ENCODE peak calls at places on chromosomes 1 and 21, in eight cellular contexts. Z is CD8-positive, alpha-beta T cell; A is A549; F is nephron progenitor cell; B is OCI-LY7; T is body of pancreas; K is neural crest cell; C is fibroblast of lung. M is an unnamed sample.

GRCh38 chr1:222911866-222912265 is 97.0 kb downstream of the DISP1 start:
- DNase-seq in T (no peak), C (peak), B (no peak), K (no peak), F (no peak), A (no peak), Z (no peak), M (no peak)

GRCh38 chr1:35298464-35298863 is 30.0 kb downstream of the ZMYM4 start:
- DNase-seq in B (peak), F (peak), C (peak), T (peak), Z (peak), K (no peak), A (peak), M (no peak)

GRCh38 chr1:32981003-32981909 is 16.6 kb upstream of the RNF19B start:
- DNase-seq in Z (peak), K (no peak), T (peak), B (peak), A (peak), F (no peak), C (peak), M (no peak)

GRCh38 chr21:46394819-46395152 is 63.9 kb upstream of the DIP2A start:
- DNase-seq in K (no peak), T (no peak), A (no peak), F (no peak), B (no peak), Z (no peak), C (no peak), M (no peak)

GRCh38 chr21:36576441-36576840 is 96.5 kb upstream of the CLDN14 start:
- DNase-seq in T (no peak), K (no peak), Z (no peak), F (no peak), B (no peak), C (no peak), A (no peak), M (no peak)

GRCh38 chr1:89808429-89809117 is 12.3 kb upstream of the LRRC8D start:
- DNase-seq in C (peak), A (peak), T (no peak), B (no peak), Z (no peak), F (no peak), K (no peak), M (no peak)

GRCh38 chr21:45469273-45470086 is 64.5 kb downstream of the COL18A1 start:
- DNase-seq in F (peak), B (no peak), A (no peak), Z (no peak), K (peak), T (no peak), C (no peak), M (no peak)

GRCh38 chr1:151175036-151175741 is 592 bp downstream of the TMOD4 start:
- DNase-seq in B (no peak), F (no peak), C (no peak), T (no peak), K (no peak), A (no peak), Z (no peak), M (no peak)

GRCh38 chr1:246155923-246156322 is 351.2 kb downstream of the SMYD3 start:
- DNase-seq in Z (no peak), C (peak), F (no peak), B (no peak), A (no peak), T (no peak), K (no peak), M (no peak)

GRCh38 chr1:175933801-175934200 is 190.4 kb upstream of the TNR start:
- DNase-seq in T (no peak), C (no peak), B (no peak), F (no peak), Z (no peak), K (no peak), A (peak), M (no peak)

GRCh38 chr1:227890451-227891222 is 57.1 kb downstream of the WNT9A start:
- DNase-seq in Z (peak), F (no peak), T (no peak), K (no peak), B (no peak), A (no peak), C (no peak), M (no peak)

GRCh38 chr1:155389831-155390230 is 69.1 kb downstream of the RUSC1 start:
- DNase-seq in K (no peak), T (no peak), C (peak), Z (no peak), F (no peak), B (no peak), A (no peak), M (no peak)

GRCh38 chr1:9759939-9760338 is 63.8 kb downstream of the CLSTN1 start:
- DNase-seq in C (no peak), K (no peak), B (no peak), A (no peak), T (no peak), F (no peak), Z (no peak), M (no peak)

GRCh38 chr1:1239247-1239623 is 7.2 kb downstream of the B3GALT6 start:
- DNase-seq in B (no peak), K (no peak), Z (no peak), F (no peak), C (no peak), T (no peak), A (no peak), M (no peak)

GRCh38 chr1:216617081-216617480 is 106.1 kb downstream of the ESRRG start:
- DNase-seq in K (no peak), Z (no peak), A (no peak), B (no peak), T (no peak), F (no peak), C (no peak), M (no peak)

GRCh38 chr1:171668372-171668771 is 15.9 kb upstream of the MYOC start:
- DNase-seq in B (no peak), Z (no peak), C (no peak), T (no peak), A (no peak), K (no peak), F (no peak), M (no peak)

GRCh38 chr21:25956993-25957714 is 213.4 kb downstream of the APP start:
- DNase-seq in C (peak), Z (no peak), B (no peak), T (no peak), A (no peak), K (no peak), F (no peak), M (no peak)

GRCh38 chr1:219938706-219939105 is 10.3 kb upstream of the SLC30A10 start:
- DNase-seq in T (no peak), K (no peak), F (peak), Z (no peak), B (no peak), A (no peak), C (peak), M (no peak)

GRCh38 chr1:30379684-30380624 is 343.4 kb downstream of the MATN1 start:
- DNase-seq in T (peak), F (peak), B (peak), A (peak), C (peak), Z (peak), K (peak), M (peak)

GRCh38 chr21:35801388-35801787 is 258.9 kb downstream of the SETD4 start:
- DNase-seq in K (no peak), F (no peak), A (no peak), Z (no peak), T (no peak), C (no peak), B (peak), M (no peak)

GRCh38 chr1:94096797-94097549 is 24.0 kb downstream of the ABCA4 start:
- DNase-seq in T (no peak), K (no peak), A (no peak), F (no peak), C (peak), B (no peak), Z (no peak), M (no peak)

GRCh38 chr1:111193712-111194480 is 6.5 kb downstream of the DENND2D start:
- DNase-seq in C (no peak), T (no peak), F (no peak), K (no peak), A (no peak), Z (no peak), B (no peak), M (no peak)

GRCh38 chr1:199510314-199510713 is 517.2 kb upstream of the NR5A2 start:
- DNase-seq in C (no peak), A (no peak), T (no peak), B (no peak), F (no peak), Z (no peak), K (no peak), M (no peak)

GRCh38 chr21:20739421-20739820 is 258.8 kb upstream of the NCAM2 start:
- DNase-seq in A (no peak), F (no peak), K (no peak), C (no peak), Z (no peak), T (no peak), B (no peak), M (no peak)

GRCh38 chr1:189312499-189312898 is 1165.2 kb downstream of the BRINP3 start:
- DNase-seq in K (no peak), A (no peak), T (no peak), B (no peak), Z (no peak), C (no peak), F (no peak), M (no peak)

GRCh38 chr1:66931548-66932124 is 6.8 kb downstream of the MIER1 start:
- DNase-seq in K (no peak), C (no peak), B (peak), A (no peak), Z (no peak), F (no peak), T (no peak), M (no peak)

GRCh38 chr1:110337704-110338199 is 1.4 kb upstream of the RBM15 start:
- DNase-seq in T (peak), C (no peak), B (peak), A (peak), F (peak), K (peak), Z (peak), M (no peak)

GRCh38 chr1:247290576-247290975 is 34.7 kb downstream of the VN1R5 start:
- DNase-seq in T (no peak), C (no peak), K (no peak), F (no peak), B (no peak), Z (no peak), A (no peak), M (no peak)

GRCh38 chr1:84669831-84670230 is 20.4 kb downstream of the SSX2IP start:
- DNase-seq in B (no peak), T (no peak), K (no peak), Z (no peak), A (no peak), C (no peak), F (no peak), M (no peak)

GRCh38 chr1:57982852-57983251 is 559.0 kb upstream of the DAB1 start:
- DNase-seq in K (no peak), B (no peak), A (no peak), Z (no peak), C (no peak), T (no peak), F (no peak), M (no peak)

GRCh38 chr1:98325646-98326441 is 335.7 kb upstream of the SNX7 start:
- DNase-seq in F (no peak), A (peak), Z (no peak), T (peak), C (peak), K (no peak), B (no peak), M (no peak)

GRCh38 chr1:209155556-209155955 is 428.0 kb upstream of the CAMK1G start:
- DNase-seq in B (no peak), F (no peak), Z (no peak), A (no peak), T (no peak), K (no peak), C (peak), M (no peak)

GRCh38 chr1:207282049-207282448 is 39.4 kb upstream of the CD55 start:
- DNase-seq in K (no peak), A (no peak), B (no peak), Z (no peak), T (no peak), C (peak), F (no peak), M (no peak)

GRCh38 chr1:5913078-5913845 is 79.0 kb downstream of the NPHP4 start:
- DNase-seq in B (no peak), F (no peak), Z (no peak), A (no peak), C (peak), K (no peak), T (no peak), M (no peak)

GRCh38 chr1:58391056-58391455 is 155.5 kb downstream of the OMA1 start:
- DNase-seq in Z (no peak), A (no peak), K (no peak), T (no peak), F (no peak), C (no peak), B (no peak), M (no peak)

GRCh38 chr1:1971688-1972087 is 31.9 kb downstream of the CFAP74 start:
- DNase-seq in F (no peak), A (no peak), B (no peak), T (no peak), K (no peak), Z (no peak), C (no peak), M (no peak)

DNA sequence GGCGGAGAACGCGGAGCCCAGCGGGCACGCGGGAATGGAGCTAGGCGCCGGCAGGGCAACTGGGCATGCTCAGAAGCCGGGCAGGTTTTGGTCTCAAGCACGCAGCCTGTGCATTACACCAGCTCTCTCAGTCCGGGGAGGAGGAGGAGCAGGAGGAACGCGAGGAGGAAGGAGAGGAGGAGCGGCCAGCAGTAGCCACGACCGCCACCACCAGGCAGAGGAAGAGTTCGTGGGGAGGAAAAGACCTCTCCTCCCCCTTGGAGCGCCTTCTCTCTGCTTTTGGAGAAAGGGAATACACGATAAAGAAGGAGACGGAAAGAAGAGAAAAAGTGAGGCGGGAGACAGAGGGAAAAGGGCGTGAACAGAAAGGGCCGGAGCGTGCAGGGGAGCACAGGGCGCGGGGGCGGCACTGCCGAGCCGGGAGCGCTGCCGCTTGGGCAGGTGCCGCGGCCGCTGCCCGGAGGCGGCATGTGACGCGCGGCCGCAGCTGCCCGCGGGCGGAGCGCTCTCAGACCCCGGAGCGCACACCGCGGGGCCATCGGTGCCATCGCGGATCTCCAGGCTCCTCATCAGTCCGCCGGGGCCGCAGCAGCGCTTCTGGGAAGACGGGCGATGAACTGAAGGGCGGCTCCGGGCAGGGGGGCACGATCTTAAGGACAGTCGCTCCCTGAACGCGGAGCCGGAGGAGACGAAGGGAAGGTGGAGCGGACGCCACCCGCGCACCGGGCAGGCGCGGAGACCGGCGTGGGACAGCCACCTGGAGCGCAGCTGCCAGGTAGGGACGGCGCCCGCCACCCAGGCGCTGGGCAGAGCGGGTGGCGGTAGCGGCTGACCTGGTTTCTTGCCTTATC is at the start of gene CHRM3:
- DNase-seq in B (no peak), A (peak), Z (no peak), K (peak), F (peak), C (peak), T (peak), M (peak)
- TF ChIP-seq CTCF in B (no peak), A (no peak), Z (no peak), K (peak), F (no peak), C (no peak), T (peak), M (no peak)

DNA sequence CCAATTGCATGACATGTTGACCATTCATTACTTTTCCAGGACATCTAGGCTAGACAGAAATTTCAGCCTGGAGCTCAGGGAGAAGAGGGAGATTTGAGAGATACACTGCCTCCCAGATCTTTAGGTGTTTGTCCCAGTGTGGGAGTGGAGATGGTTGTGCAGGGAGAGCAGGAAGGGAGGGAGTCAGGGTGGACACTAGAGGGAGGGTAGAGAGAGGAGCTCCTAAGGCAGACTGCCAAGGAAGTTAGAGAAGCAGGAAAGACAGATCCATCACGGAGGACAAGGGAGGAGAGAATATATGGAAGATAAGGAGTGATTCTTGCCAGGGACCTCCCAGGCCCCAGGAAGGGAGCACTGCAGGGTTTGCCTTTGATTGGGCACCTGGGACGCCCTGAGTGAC is 8.7 kb downstream of the CDCA8 start:
- DNase-seq in Z (no peak), F (no peak), C (no peak), T (no peak), B (no peak), K (no peak), A (no peak), M (no peak)
- TF ChIP-seq CTCF in Z (no peak), F (no peak), C (no peak), T (no peak), B (no peak), K (no peak), A (no peak), M (no peak)

GRCh38 chr21:39097981-39098380 is 85.3 kb downstream of the PSMG1 start:
- DNase-seq in F (no peak), T (no peak), B (no peak), K (no peak), A (no peak), Z (no peak), C (no peak), M (no peak)

GRCh38 chr21:39095681-39096080 is 87.6 kb downstream of the PSMG1 start:
- DNase-seq in Z (no peak), T (no peak), F (no peak), B (no peak), A (no peak), K (no peak), C (no peak), M (no peak)

GRCh38 chr21:39094847-39095525 is 88.3 kb downstream of the PSMG1 start:
- DNase-seq in A (peak), F (no peak), C (peak), T (no peak), Z (no peak), B (no peak), K (no peak), M (no peak)

GRCh38 chr21:39097335-39097861 is 85.9 kb downstream of the PSMG1 start:
- DNase-seq in F (no peak), B (no peak), T (no peak), A (no peak), K (no peak), C (no peak), Z (no peak), M (no peak)

GRCh38 chr21:39096754-39097153 is 86.5 kb downstream of the PSMG1 start:
- DNase-seq in Z (no peak), A (no peak), F (no peak), B (peak), C (no peak), K (no peak), T (no peak), M (no peak)
- TF ChIP-seq CTCF in Z (no peak), A (no peak), F (no peak), B (peak), C (no peak), K (no peak), T (no peak), M (no peak)

GRCh38 chr1:185315364-185316108 is 1.5 kb downstream of the IVNS1ABP start:
- DNase-seq in Z (no peak), C (peak), T (peak), A (no peak), K (no peak), B (peak), F (no peak), M (no peak)

GRCh38 chr1:185318431-185319151 is 1.5 kb upstream of the IVNS1ABP start:
- DNase-seq in T (no peak), F (no peak), B (no peak), K (no peak), Z (no peak), C (no peak), A (no peak), M (no peak)

GRCh38 chr1:185317886-185318310 is 855 bp upstream of the IVNS1ABP start:
- DNase-seq in B (peak), T (peak), A (peak), K (no peak), F (no peak), C (peak), Z (peak), M (no peak)

GRCh38 chr1:185316163-185317033 is 645 bp downstream of the IVNS1ABP start:
- DNase-seq in B (peak), A (peak), F (peak), C (peak), T (peak), K (peak), Z (peak), M (peak)

GRCh38 chr1:185317034-185317885 is at the start of gene IVNS1ABP:
- DNase-seq in T (peak), A (peak), Z (peak), C (peak), B (peak), K (peak), F (peak), M (peak)
- TF ChIP-seq CTCF in T (peak), A (peak), Z (no peak), C (no peak), B (peak), K (peak), F (no peak), M (no peak)

GRCh38 chr1:19035356-19036048 is 79.0 kb upstream of the IFFO2 start:
- DNase-seq in T (no peak), F (no peak), K (no peak), C (no peak), B (peak), A (no peak), Z (no peak), M (no peak)

GRCh38 chr1:19032701-19033515 is 76.4 kb upstream of the IFFO2 start:
- DNase-seq in C (no peak), Z (no peak), F (no peak), K (no peak), T (no peak), B (no peak), A (no peak), M (no peak)

GRCh38 chr1:19033516-19033840 is 77.0 kb upstream of the IFFO2 start:
- DNase-seq in B (no peak), C (peak), T (no peak), A (no peak), F (no peak), K (no peak), Z (no peak), M (no peak)

GRCh38 chr1:19034721-19035120 is 78.2 kb upstream of the IFFO2 start:
- DNase-seq in K (no peak), C (no peak), Z (no peak), B (no peak), F (no peak), T (no peak), A (no peak), M (no peak)

DNA sequence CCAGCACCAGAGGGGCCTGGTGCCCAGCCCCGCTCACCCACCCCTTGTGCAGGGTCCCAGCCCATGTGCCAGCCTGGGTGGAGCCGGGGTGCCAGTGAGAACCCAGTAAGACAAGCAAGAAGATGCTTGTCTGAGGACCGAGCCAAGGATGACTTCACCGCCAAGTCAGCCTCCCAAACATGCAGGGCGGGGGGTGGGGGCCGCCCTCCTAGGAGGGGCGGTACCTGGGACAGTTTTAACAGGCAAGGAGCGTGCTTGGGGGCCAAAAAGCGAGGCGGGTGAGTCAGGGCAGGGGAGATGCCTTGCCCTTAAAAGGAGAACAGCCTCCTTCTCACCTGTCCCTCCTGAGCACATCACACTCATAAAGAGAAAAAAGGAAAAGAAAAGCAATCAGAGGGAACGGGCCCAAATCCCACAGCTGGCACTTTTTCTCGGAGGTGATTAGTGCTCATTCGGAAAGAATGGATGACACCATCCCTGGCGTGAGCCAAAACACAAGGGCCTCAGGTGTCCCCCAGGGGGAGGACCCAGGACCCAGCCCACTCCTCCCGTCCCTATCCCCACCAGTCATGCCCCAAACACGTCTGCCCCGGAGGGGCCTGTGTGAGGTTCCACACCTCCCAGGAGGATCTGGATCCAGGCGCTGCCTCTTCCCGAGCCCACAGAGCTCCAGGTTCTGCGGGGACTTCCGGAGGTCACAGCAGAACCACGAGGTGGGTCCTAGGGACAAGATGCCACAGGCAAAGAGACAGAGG is 77.6 kb upstream of the IFFO2 start:
- DNase-seq in Z (no peak), B (no peak), F (no peak), T (no peak), K (no peak), C (peak), A (no peak), M (no peak)
- TF ChIP-seq CTCF in Z (no peak), B (no peak), F (no peak), T (no peak), K (no peak), C (no peak), A (no peak), M (no peak)

M was measured in mesothelial cell of epicardium.